ENCODE peak calls at places on chromosomes 13 and 19, in eight cellular contexts. One of them, this sample, is unnamed.

GRCh38 chr19:19538077-19538764 is at the start of gene CILP2:
- DNase-seq in IMR-90: no peak
- DNase-seq in fibroblast of lung: no peak
- DNase-seq in AG04449: no peak
- DNase-seq in WTC11: peak; percentile 91
- DNase-seq in H9: peak; percentile 84
- DNase-seq in bronchial epithelial cell: no peak
- DNase-seq in suprapubic skin: no peak
- DNase-seq in this sample: peak; percentile 69

GRCh38 chr19:47601180-47601904 is 7.6 kb upstream of the BICRA start:
- DNase-seq in IMR-90: no peak
- DNase-seq in fibroblast of lung: no peak
- DNase-seq in AG04449: no peak
- DNase-seq in WTC11: no peak
- DNase-seq in H9: no peak
- DNase-seq in bronchial epithelial cell: no peak
- DNase-seq in suprapubic skin: no peak
- DNase-seq in this sample: no peak

GRCh38 chr13:25037057-25037813 is 58.7 kb upstream of the PABPC3 start:
- DNase-seq in IMR-90: peak; percentile 65
- DNase-seq in fibroblast of lung: peak; percentile 73
- DNase-seq in AG04449: peak; percentile 2
- DNase-seq in WTC11: peak; percentile 55
- DNase-seq in H9: peak; percentile 74
- DNase-seq in bronchial epithelial cell: peak; percentile 50
- DNase-seq in suprapubic skin: no peak
- DNase-seq in this sample: peak; percentile 48

GRCh38 chr19:45507864-45508680 is 793 bp downstream of the VASP start:
- DNase-seq in IMR-90: no peak
- DNase-seq in fibroblast of lung: no peak
- DNase-seq in AG04449: no peak
- DNase-seq in WTC11: peak; percentile 86
- DNase-seq in H9: peak; percentile 88
- DNase-seq in bronchial epithelial cell: peak; percentile 30
- DNase-seq in suprapubic skin: no peak
- DNase-seq in this sample: no peak

GRCh38 chr19:19081642-19082151 is 17.9 kb downstream of the SLC25A42 start:
- DNase-seq in IMR-90: peak; percentile 50
- DNase-seq in fibroblast of lung: peak; percentile 39
- DNase-seq in AG04449: no peak
- DNase-seq in WTC11: no peak
- DNase-seq in H9: no peak
- DNase-seq in bronchial epithelial cell: no peak
- DNase-seq in suprapubic skin: no peak
- DNase-seq in this sample: no peak

GRCh38 chr13:112873851-112874750 is 94.9 kb upstream of the MCF2L start:
- DNase-seq in IMR-90: peak; percentile 50
- DNase-seq in fibroblast of lung: peak; percentile 64
- DNase-seq in AG04449: no peak
- DNase-seq in WTC11: peak; percentile 87
- DNase-seq in H9: peak; percentile 83
- DNase-seq in bronchial epithelial cell: peak; percentile 34
- DNase-seq in suprapubic skin: peak; percentile 90
- DNase-seq in this sample: peak; percentile 34

GRCh38 chr13:100987993-100988392 is 313.4 kb upstream of the TMTC4 start:
- DNase-seq in IMR-90: peak; percentile 26
- DNase-seq in fibroblast of lung: no peak
- DNase-seq in AG04449: peak; percentile 5
- DNase-seq in WTC11: peak; percentile 12
- DNase-seq in H9: peak; percentile 49
- DNase-seq in bronchial epithelial cell: no peak
- DNase-seq in suprapubic skin: no peak
- DNase-seq in this sample: no peak

GRCh38 chr19:7772752-7773291 is 9.8 kb downstream of the CLEC4M start:
- DNase-seq in IMR-90: no peak
- DNase-seq in fibroblast of lung: no peak
- DNase-seq in AG04449: no peak
- DNase-seq in WTC11: no peak
- DNase-seq in H9: no peak
- DNase-seq in bronchial epithelial cell: peak; percentile 80
- DNase-seq in suprapubic skin: no peak
- DNase-seq in this sample: peak; percentile 55

GRCh38 chr13:110882228-110882627 is 32.6 kb downstream of the ANKRD10 start:
- DNase-seq in IMR-90: no peak
- DNase-seq in fibroblast of lung: no peak
- DNase-seq in AG04449: no peak
- DNase-seq in WTC11: no peak
- DNase-seq in H9: no peak
- DNase-seq in bronchial epithelial cell: no peak
- DNase-seq in suprapubic skin: no peak
- DNase-seq in this sample: no peak

GRCh38 chr19:5080030-5080644 is 111.2 kb downstream of the KDM4B start:
- DNase-seq in IMR-90: no peak
- DNase-seq in fibroblast of lung: no peak
- DNase-seq in AG04449: no peak
- DNase-seq in WTC11: no peak
- DNase-seq in H9: no peak
- DNase-seq in bronchial epithelial cell: no peak
- DNase-seq in suprapubic skin: no peak
- DNase-seq in this sample: no peak

GRCh38 chr13:110304256-110304655 is 2.7 kb downstream of the COL4A1 start:
- DNase-seq in IMR-90: peak; percentile 70
- DNase-seq in fibroblast of lung: peak; percentile 84
- DNase-seq in AG04449: no peak
- DNase-seq in WTC11: no peak
- DNase-seq in H9: peak; percentile 14
- DNase-seq in bronchial epithelial cell: no peak
- DNase-seq in suprapubic skin: peak; percentile 57
- DNase-seq in this sample: no peak

GRCh38 chr19:15418588-15419412 is at the start of gene AKAP8L:
- DNase-seq in IMR-90: peak; percentile 100
- DNase-seq in fibroblast of lung: peak; percentile 100
- DNase-seq in AG04449: peak; percentile 98
- DNase-seq in WTC11: peak; percentile 99
- DNase-seq in H9: peak; percentile 99
- DNase-seq in bronchial epithelial cell: peak; percentile 99
- DNase-seq in suprapubic skin: peak; percentile 99
- DNase-seq in this sample: peak; percentile 100

GRCh38 chr19:15417699-15418098 is 1.1 kb downstream of the AKAP8L start:
- DNase-seq in IMR-90: no peak
- DNase-seq in fibroblast of lung: no peak
- DNase-seq in AG04449: no peak
- DNase-seq in WTC11: no peak
- DNase-seq in H9: no peak
- DNase-seq in bronchial epithelial cell: peak; percentile 8
- DNase-seq in suprapubic skin: no peak
- DNase-seq in this sample: peak; percentile 19

GRCh38 chr19:15421136-15421535 is 2.3 kb upstream of the AKAP8L start:
- DNase-seq in IMR-90: peak; percentile 37
- DNase-seq in fibroblast of lung: peak; percentile 58
- DNase-seq in AG04449: no peak
- DNase-seq in WTC11: no peak
- DNase-seq in H9: no peak
- DNase-seq in bronchial epithelial cell: no peak
- DNase-seq in suprapubic skin: no peak
- DNase-seq in this sample: no peak

GRCh38 chr19:15419413-15420025 is 731 bp upstream of the AKAP8L start:
- DNase-seq in IMR-90: no peak
- DNase-seq in fibroblast of lung: no peak
- DNase-seq in AG04449: no peak
- DNase-seq in WTC11: no peak
- DNase-seq in H9: no peak
- DNase-seq in bronchial epithelial cell: peak; percentile 26
- DNase-seq in suprapubic skin: no peak
- DNase-seq in this sample: no peak

GRCh38 chr19:15418112-15418587 is 638 bp downstream of the AKAP8L start:
- DNase-seq in IMR-90: no peak
- DNase-seq in fibroblast of lung: peak; percentile 36
- DNase-seq in AG04449: no peak
- DNase-seq in WTC11: no peak
- DNase-seq in H9: no peak
- DNase-seq in bronchial epithelial cell: peak; percentile 8
- DNase-seq in suprapubic skin: no peak
- DNase-seq in this sample: peak; percentile 43
- TF ChIP-seq CTCF in IMR-90: no peak
- TF ChIP-seq CTCF in fibroblast of lung: no peak
- TF ChIP-seq CTCF in AG04449: no peak
- TF ChIP-seq CTCF in WTC11: no peak
- TF ChIP-seq CTCF in H9: no peak
- TF ChIP-seq CTCF in bronchial epithelial cell: no peak
- TF ChIP-seq CTCF in suprapubic skin: no peak
- TF ChIP-seq CTCF in this sample: no peak

GRCh38 chr13:33015275-33015674 is 948 bp upstream of the KL start:
- DNase-seq in IMR-90: no peak
- DNase-seq in fibroblast of lung: no peak
- DNase-seq in AG04449: no peak
- DNase-seq in WTC11: peak; percentile 12
- DNase-seq in H9: no peak
- DNase-seq in bronchial epithelial cell: no peak
- DNase-seq in suprapubic skin: no peak
- DNase-seq in this sample: no peak

GRCh38 chr13:33016414-33017409 is at the start of gene KL:
- DNase-seq in IMR-90: no peak
- DNase-seq in fibroblast of lung: no peak
- DNase-seq in AG04449: no peak
- DNase-seq in WTC11: peak; percentile 56
- DNase-seq in H9: peak; percentile 54
- DNase-seq in bronchial epithelial cell: no peak
- DNase-seq in suprapubic skin: peak; percentile 80
- DNase-seq in this sample: no peak

GRCh38 chr13:33017410-33017929 is 1.2 kb downstream of the KL start:
- DNase-seq in IMR-90: peak; percentile 6
- DNase-seq in fibroblast of lung: peak; percentile 16
- DNase-seq in AG04449: no peak
- DNase-seq in WTC11: peak; percentile 34
- DNase-seq in H9: peak; percentile 49
- DNase-seq in bronchial epithelial cell: peak; percentile 75
- DNase-seq in suprapubic skin: no peak
- DNase-seq in this sample: no peak

GRCh38 chr13:33015791-33016323 is 366 bp upstream of the KL start:
- DNase-seq in IMR-90: no peak
- DNase-seq in fibroblast of lung: no peak
- DNase-seq in AG04449: no peak
- DNase-seq in WTC11: peak; percentile 45
- DNase-seq in H9: peak; percentile 44
- DNase-seq in bronchial epithelial cell: no peak
- DNase-seq in suprapubic skin: no peak
- DNase-seq in this sample: no peak

DNA sequence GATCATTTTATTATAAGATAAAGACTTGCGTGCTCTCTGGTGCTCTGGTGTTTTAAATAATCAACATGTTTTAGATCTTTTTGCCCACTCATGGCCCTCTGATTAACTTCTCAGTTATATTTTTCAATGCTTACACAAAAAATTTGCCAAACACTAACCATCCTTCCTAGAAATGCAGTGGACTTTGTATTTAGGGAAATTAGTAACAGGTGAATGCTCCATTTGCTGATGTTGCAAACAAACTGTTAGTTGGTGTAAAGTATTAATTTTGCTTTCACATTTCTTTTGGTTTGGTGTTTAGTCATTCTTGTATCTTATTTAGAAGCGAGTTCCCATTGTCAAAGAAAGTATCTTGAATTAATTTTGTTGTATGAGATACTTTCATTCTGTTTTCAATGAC is 2.7 kb downstream of the KL start:
- DNase-seq in IMR-90: no peak
- DNase-seq in fibroblast of lung: no peak
- DNase-seq in AG04449: no peak
- DNase-seq in WTC11: no peak
- DNase-seq in H9: no peak
- DNase-seq in bronchial epithelial cell: no peak
- DNase-seq in suprapubic skin: no peak
- DNase-seq in this sample: no peak
- TF ChIP-seq CTCF in IMR-90: no peak
- TF ChIP-seq CTCF in fibroblast of lung: no peak
- TF ChIP-seq CTCF in AG04449: no peak
- TF ChIP-seq CTCF in WTC11: no peak
- TF ChIP-seq CTCF in H9: no peak
- TF ChIP-seq CTCF in bronchial epithelial cell: no peak
- TF ChIP-seq CTCF in suprapubic skin: no peak
- TF ChIP-seq CTCF in this sample: no peak

GRCh38 chr19:38715540-38715939 is 28.7 kb downstream of the CAPN12 start:
- DNase-seq in IMR-90: no peak
- DNase-seq in fibroblast of lung: no peak
- DNase-seq in AG04449: no peak
- DNase-seq in WTC11: no peak
- DNase-seq in H9: no peak
- DNase-seq in bronchial epithelial cell: no peak
- DNase-seq in suprapubic skin: no peak
- DNase-seq in this sample: no peak
- TF ChIP-seq CTCF in IMR-90: no peak
- TF ChIP-seq CTCF in fibroblast of lung: no peak
- TF ChIP-seq CTCF in AG04449: no peak
- TF ChIP-seq CTCF in WTC11: no peak
- TF ChIP-seq CTCF in H9: no peak
- TF ChIP-seq CTCF in bronchial epithelial cell: no peak
- TF ChIP-seq CTCF in suprapubic skin: no peak
- TF ChIP-seq CTCF in this sample: no peak

GRCh38 chr19:14081797-14082674 is 3.5 kb downstream of the C19orf67 start:
- DNase-seq in IMR-90: peak; percentile 27
- DNase-seq in fibroblast of lung: no peak
- DNase-seq in AG04449: no peak
- DNase-seq in WTC11: no peak
- DNase-seq in H9: no peak
- DNase-seq in bronchial epithelial cell: peak; percentile 82
- DNase-seq in suprapubic skin: no peak
- DNase-seq in this sample: no peak
- TF ChIP-seq CTCF in IMR-90: no peak
- TF ChIP-seq CTCF in fibroblast of lung: no peak
- TF ChIP-seq CTCF in AG04449: no peak
- TF ChIP-seq CTCF in WTC11: no peak
- TF ChIP-seq CTCF in H9: no peak
- TF ChIP-seq CTCF in bronchial epithelial cell: no peak
- TF ChIP-seq CTCF in suprapubic skin: no peak
- TF ChIP-seq CTCF in this sample: no peak

GRCh38 chr13:39406688-39407087 is 196.3 kb downstream of the LHFPL6 start:
- DNase-seq in IMR-90: no peak
- DNase-seq in fibroblast of lung: no peak
- DNase-seq in AG04449: no peak
- DNase-seq in WTC11: no peak
- DNase-seq in H9: no peak
- DNase-seq in bronchial epithelial cell: peak; percentile 66
- DNase-seq in suprapubic skin: no peak
- DNase-seq in this sample: peak; percentile 24
- TF ChIP-seq CTCF in IMR-90: no peak
- TF ChIP-seq CTCF in fibroblast of lung: no peak
- TF ChIP-seq CTCF in AG04449: no peak
- TF ChIP-seq CTCF in WTC11: no peak
- TF ChIP-seq CTCF in H9: peak; percentile 58
- TF ChIP-seq CTCF in bronchial epithelial cell: peak; percentile 4
- TF ChIP-seq CTCF in suprapubic skin: no peak
- TF ChIP-seq CTCF in this sample: no peak

This sample was measured in RWPE1.